ENCODE peak calls at places on chromosomes 3 and 15, in nine cellular contexts. U is cerebellum; Y is cortex of kidney; N is renal cortical epithelial cell; E is stimulated activated CD8-positive, alpha-beta memory T cell treated with anti-CD3 and anti-CD28 coated beads, Interleukin-4, amount 100 ng/mL, for 48 hours; F is NCI-H774; L is heart right ventricle; K is Peyer's patch; G is ELR. T is an unnamed sample.

GRCh38 chr3:42525212-42525611 is 22.8 kb downstream of the VIPR1 start:
- DNase-seq in U (no peak), Y (no peak), N (no peak), E (no peak), F (no peak), L (no peak), K (no peak), G (no peak), T (no peak)

GRCh38 chr3:185526349-185526951 is 25.9 kb downstream of the LIPH start:
- DNase-seq in U (no peak), Y (no peak), N (no peak), E (no peak), F (no peak), L (no peak), K (peak), G (no peak), T (no peak)

GRCh38 chr3:177057768-177058167 is 139.5 kb downstream of the TBL1XR1 start:
- DNase-seq in U (no peak), Y (no peak), N (no peak), E (peak), F (no peak), L (no peak), K (no peak), G (no peak), T (no peak)

GRCh38 chr3:45915518-45916231 is 27.6 kb upstream of the CXCR6 start:
- DNase-seq in U (no peak), Y (no peak), N (peak), E (peak), F (no peak), L (no peak), K (peak), G (peak), T (no peak)

GRCh38 chr3:98731720-98732238 is 31.4 kb upstream of the ST3GAL6 start:
- DNase-seq in U (no peak), Y (no peak), N (no peak), E (no peak), F (no peak), L (no peak), K (no peak), G (no peak), T (no peak)

GRCh38 chr3:134615743-134616142 is 35.1 kb downstream of the KY start:
- DNase-seq in U (no peak), Y (no peak), N (no peak), E (no peak), F (no peak), L (no peak), K (no peak), G (no peak), T (no peak)

GRCh38 chr15:67149859-67150824 is 84.7 kb downstream of the SMAD3 start:
- DNase-seq in U (no peak), Y (no peak), N (peak), E (peak), F (no peak), L (peak), K (peak), G (peak), T (peak)

GRCh38 chr3:14647976-14648955 is 3.3 kb upstream of the CCDC174 start:
- DNase-seq in U (no peak), Y (no peak), N (peak), E (no peak), F (no peak), L (peak), K (no peak), G (no peak), T (no peak)